ENCODE peak calls at places on chromosomes 13 and 19, in seven cellular contexts. S, U, K, W, X, G and I are unnamed samples.
A peak's percentile ranks its signal among the peaks of the same experiment; 100 is the strongest.

GRCh38 chr19:43380771-43381386 is 27.4 kb downstream of the CD177 start:
- DNase-seq in W (no peak), S (no peak), U (no peak), X (no peak), K (no peak), G (no peak), I (no peak)

GRCh38 chr19:5642204-5642603 is 19.3 kb downstream of the SAFB start:
- DNase-seq in U (no peak), K (no peak), W (no peak), X (no peak), S (no peak), G (no peak), I (no peak)

GRCh38 chr19:13817018-13817614 is 21.9 kb downstream of the ZSWIM4 start:
- DNase-seq in G (no peak), X (no peak), W (no peak), K (no peak), S (no peak), U (peak; percentile 94), I (peak; percentile 94)

GRCh38 chr13:113446488-113446854 is 6.8 kb downstream of the ADPRHL1 start:
- DNase-seq in G (no peak), S (no peak), W (no peak), K (no peak), U (no peak), X (no peak), I (no peak)

GRCh38 chr13:41916173-41916954 is 44.5 kb downstream of the VWA8 start:
- DNase-seq in X (peak; percentile 75), W (peak; percentile 52), S (no peak), U (peak; percentile 85), G (peak; percentile 33), K (no peak), I (no peak)

GRCh38 chr19:50833117-50833801 is at the start of gene KLK15:
- DNase-seq in X (no peak), W (no peak), K (no peak), U (no peak), S (no peak), G (no peak), I (no peak)

GRCh38 chr19:10353793-10354391 is 14.5 kb upstream of the ICAM3 start:
- DNase-seq in U (no peak), S (peak; percentile 16), K (peak; percentile 69), X (no peak), W (no peak), G (no peak), I (peak; percentile 21)

GRCh38 chr13:113897966-113898365 is 34.1 kb upstream of the GAS6 start:
- DNase-seq in X (no peak), G (no peak), K (no peak), U (no peak), S (no peak), W (no peak), I (no peak)

GRCh38 chr13:102847272-102848234 is 1.7 kb downstream of the ERCC5 start:
- DNase-seq in U (peak; percentile 59), K (no peak), G (no peak), S (no peak), X (peak; percentile 43), W (no peak), I (no peak)

GRCh38 chr13:34358811-34359513 is 541.0 kb downstream of the RFC3 start:
- DNase-seq in G (peak; percentile 68), X (peak; percentile 86), K (no peak), W (peak; percentile 73), S (no peak), U (no peak), I (no peak)

GRCh38 chr13:112931028-112931934 is 37.7 kb upstream of the MCF2L start:
- DNase-seq in K (no peak), X (peak; percentile 89), U (peak; percentile 93), W (peak; percentile 37), S (peak; percentile 44), G (peak; percentile 32), I (peak; percentile 89)

GRCh38 chr13:93256998-93257397 is 30.4 kb downstream of the GPC6 start:
- DNase-seq in W (no peak), X (no peak), U (no peak), K (no peak), G (no peak), S (no peak), I (no peak)

GRCh38 chr13:51797664-51798488 is 6.1 kb downstream of the DHRS12 start:
- DNase-seq in S (peak; percentile 58), W (no peak), U (peak; percentile 44), G (no peak), K (peak; percentile 44), X (peak; percentile 43), I (peak; percentile 66)

GRCh38 chr13:107466326-107466725 is 749.0 kb downstream of the LIG4 start:
- DNase-seq in X (no peak), S (peak; percentile 6), U (no peak), K (no peak), G (no peak), W (no peak), I (no peak)